ENCODE peak calls at places on chromosomes 3 and 15, in four cellular contexts. C is heart right ventricle, Q is AG10803, W is dorsolateral prefrontal cortex. H is an unnamed sample.

GRCh38 chr15:100633763-100634075 is 31.3 kb downstream of the ASB7 start:
- DNase-seq in C (no peak), Q (no peak), W (no peak), H (no peak)

GRCh38 chr15:74799843-74800558 is 12.6 kb upstream of the LMAN1L start:
- DNase-seq in C (peak), Q (peak), W (no peak), H (peak)

GRCh38 chr15:58546066-58546591 is 114.3 kb downstream of the LIPC start:
- DNase-seq in C (no peak), Q (no peak), W (no peak), H (no peak)

GRCh38 chr3:130700541-130700940 is 46.1 kb downstream of the PIK3R4 start:
- DNase-seq in C (peak), Q (no peak), W (no peak), H (no peak)

GRCh38 chr3:120177907-120178306 is 83.7 kb upstream of the GSK3B start:
- DNase-seq in C (no peak), Q (peak), W (no peak), H (no peak)

GRCh38 chr15:74196175-74196574 is 6.4 kb downstream of the STRA6 start:
- DNase-seq in C (peak), Q (peak), W (no peak), H (no peak)

GRCh38 chr15:74297867-74298266 is 61.7 kb downstream of the CCDC33 start:
- DNase-seq in C (no peak), Q (no peak), W (no peak), H (no peak)

GRCh38 chr3:52184690-52185089 is 13.3 kb upstream of the ALAS1 start:
- DNase-seq in C (no peak), Q (no peak), W (no peak), H (no peak)

GRCh38 chr15:75142499-75142898 is 59.2 kb upstream of the C15orf39 start:
- DNase-seq in C (no peak), Q (no peak), W (no peak), H (no peak)

GRCh38 chr3:35338186-35338585 is 301.1 kb upstream of the ARPP21 start:
- DNase-seq in C (no peak), Q (no peak), W (no peak), H (no peak)
- TF ChIP-seq CTCF in C (no peak), Q (no peak), W (no peak), H (no peak)

GRCh38 chr15:90214553-90215205 is 13.5 kb downstream of the SEMA4B start:
- DNase-seq in C (no peak), Q (no peak), W (no peak), H (no peak)
- TF ChIP-seq CTCF in C (no peak), Q (peak), W (no peak), H (no peak)

GRCh38 chr15:94327356-94327936 is 96.1 kb downstream of the MCTP2 start:
- DNase-seq in C (no peak), Q (peak), W (no peak), H (no peak)
- TF ChIP-seq CTCF in C (peak), Q (peak), W (peak), H (peak)

GRCh38 chr15:61116830-61117229 is 112.3 kb downstream of the RORA start:
- DNase-seq in C (no peak), Q (no peak), W (no peak), H (no peak)

GRCh38 chr15:61106886-61107285 is 122.2 kb downstream of the RORA start:
- DNase-seq in C (no peak), Q (no peak), W (no peak), H (no peak)

GRCh38 chr15:61115241-61115640 is 113.9 kb downstream of the RORA start:
- DNase-seq in C (no peak), Q (peak), W (no peak), H (no peak)

GRCh38 chr15:61115679-61116078 is 113.4 kb downstream of the RORA start:
- DNase-seq in C (no peak), Q (peak), W (no peak), H (no peak)

GRCh38 chr15:61112231-61112630 is 116.9 kb downstream of the RORA start:
- DNase-seq in C (no peak), Q (no peak), W (no peak), H (no peak)
- TF ChIP-seq CTCF in C (no peak), Q (no peak), W (no peak), H (no peak)

GRCh38 chr3:156448300-156448699 is 106.6 kb downstream of the SSR3 start:
- DNase-seq in C (no peak), Q (peak), W (no peak), H (peak)
- TF ChIP-seq CTCF in C (no peak), Q (peak), W (no peak), H (peak)

GRCh38 chr3:113276581-113277080 is 65.3 kb downstream of the BOC start:
- DNase-seq in C (no peak), Q (no peak), W (no peak), H (no peak)

GRCh38 chr3:113279686-113280085 is 68.3 kb downstream of the BOC start:
- DNase-seq in C (no peak), Q (no peak), W (no peak), H (no peak)

GRCh38 chr3:113278599-113278955 is 67.2 kb downstream of the BOC start:
- DNase-seq in C (no peak), Q (no peak), W (no peak), H (no peak)

GRCh38 chr3:113277414-113277813 is 66.1 kb downstream of the BOC start:
- DNase-seq in C (no peak), Q (no peak), W (no peak), H (no peak)

GRCh38 chr3:113277886-113278598 is 66.7 kb downstream of the BOC start:
- DNase-seq in C (no peak), Q (no peak), W (no peak), H (no peak)
- TF ChIP-seq CTCF in C (no peak), Q (no peak), W (no peak), H (no peak)

DNA sequence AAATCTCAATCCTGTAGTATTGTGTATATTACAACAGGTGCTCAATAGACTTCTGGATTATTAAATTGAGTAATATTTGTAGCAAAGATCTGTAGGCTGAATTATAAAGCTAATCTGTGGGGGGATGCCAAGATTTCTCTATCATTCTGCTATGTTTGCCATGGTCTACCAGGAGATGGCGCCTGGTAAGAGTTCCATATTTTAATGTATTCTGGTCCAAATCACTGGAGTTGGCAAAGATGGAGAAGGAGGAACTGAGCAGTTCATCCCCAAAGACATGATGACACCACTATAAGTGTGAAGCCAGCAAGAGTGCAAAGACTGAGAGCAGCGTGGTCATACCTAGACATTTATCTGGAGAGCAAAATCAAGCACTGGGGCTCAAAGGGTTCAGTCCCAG is 340.8 kb upstream of the TPRG1 start:
- DNase-seq in C (no peak), Q (no peak), W (no peak), H (no peak)
- TF ChIP-seq CTCF in C (no peak), Q (peak), W (no peak), H (no peak)

DNA sequence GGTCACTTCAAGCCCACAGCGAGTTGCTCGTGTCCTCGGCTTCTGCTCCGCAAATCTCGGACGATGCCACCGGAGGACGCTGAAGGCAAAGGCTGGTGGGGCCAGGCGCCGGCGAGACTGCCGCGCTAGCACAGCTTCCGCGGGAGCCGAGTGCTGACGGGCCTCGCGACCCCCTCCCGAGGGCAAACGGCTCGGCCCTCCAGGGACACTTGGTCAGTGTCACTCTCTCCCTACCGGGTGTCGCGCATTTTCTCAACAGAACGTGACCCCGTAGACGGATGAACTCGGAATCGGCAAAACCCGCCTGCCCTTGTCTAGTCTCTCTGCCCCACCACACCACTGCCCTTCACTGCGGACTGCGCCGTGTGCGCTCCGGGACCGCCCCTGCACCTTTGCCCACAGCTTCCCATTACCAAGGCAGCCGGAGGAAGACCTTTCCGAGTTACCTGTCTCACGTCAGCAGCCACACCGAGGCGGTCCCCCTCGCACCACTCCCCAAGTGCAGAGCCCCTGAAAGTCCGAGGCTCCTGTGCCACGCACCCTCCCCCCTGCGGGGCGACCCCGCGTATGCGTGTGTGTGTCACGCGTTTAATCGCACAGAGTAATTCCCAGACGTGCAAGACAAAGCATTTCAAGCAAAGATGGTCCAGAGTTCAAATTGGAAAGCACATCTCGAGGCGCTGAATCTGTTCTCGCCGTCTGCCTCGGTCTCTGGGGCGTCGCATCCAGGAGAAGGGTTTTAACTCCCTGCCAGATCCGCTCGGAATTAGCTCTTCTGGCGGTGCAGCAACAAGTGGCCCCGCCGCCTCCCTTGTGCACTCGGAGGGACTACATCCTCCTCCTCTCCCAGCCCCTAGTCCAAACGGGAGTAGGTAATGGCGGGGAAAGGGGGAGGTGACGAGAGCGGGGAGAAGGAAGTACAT is 245.0 kb upstream of the TOPAZ1 start:
- DNase-seq in C (peak), Q (peak), W (no peak), H (no peak)
- TF ChIP-seq CTCF in C (no peak), Q (peak), W (no peak), H (no peak)

H was measured in natural killer cell.